ENCODE peak calls at places on chromosome 17, in five cellular contexts. B is naive B cell, G is HTR-8/SVneo, A is A549, Y is gastrocnemius medialis. V is an unnamed sample.

GRCh38 chr17:16352838-16353701 is at the start of gene CENPV:
- DNase-seq in B (peak; percentile 69), G (peak; percentile 77), Y (no peak), A (peak; percentile 91), V (no peak)

GRCh38 chr17:58506354-58507080 is 7.9 kb downstream of the MTMR4 start:
- DNase-seq in A (no peak), G (no peak), Y (no peak), B (no peak), V (no peak)

GRCh38 chr17:40065771-40066510 is 3.2 kb downstream of the THRA start:
- DNase-seq in A (no peak), G (no peak), Y (no peak), B (no peak), V (no peak)

GRCh38 chr17:80287806-80288579 is 27.3 kb downstream of the RNF213 start:
- DNase-seq in A (no peak), G (no peak), B (no peak), Y (no peak), V (no peak)

GRCh38 chr17:4665027-4665426 is 23.5 kb upstream of the ALOX15 start:
- DNase-seq in B (no peak), A (no peak), Y (no peak), G (no peak), V (no peak)

GRCh38 chr17:79849953-79850352 is 10.7 kb upstream of the CBX4 start:
- DNase-seq in Y (no peak), A (no peak), G (no peak), B (no peak), V (no peak)

GRCh38 chr17:4938670-4939553 is 934 bp downstream of the SLC25A11 start:
- DNase-seq in Y (no peak), A (no peak), G (no peak), B (no peak), V (no peak)

GRCh38 chr17:80910043-80910442 is 81.6 kb upstream of the CHMP6 start:
- DNase-seq in G (no peak), B (no peak), A (no peak), Y (no peak), V (no peak)

GRCh38 chr17:48505788-48506187 is 25.0 kb downstream of the HOXB1 start:
- DNase-seq in A (peak; percentile 78), Y (no peak), B (no peak), G (peak; percentile 83), V (peak; percentile 58)

GRCh38 chr17:35087731-35088646 is 24.5 kb upstream of the RFFL start:
- DNase-seq in A (no peak), Y (peak; percentile 18), B (peak; percentile 24), G (peak; percentile 48), V (no peak)

GRCh38 chr17:7889166-7889584 is 586 bp downstream of the CHD3 start:
- DNase-seq in G (peak; percentile 93), Y (peak; percentile 91), A (peak; percentile 98), B (no peak), V (no peak)

GRCh38 chr17:34578656-34579016 is 746 bp upstream of the TMEM132E start:
- DNase-seq in B (no peak), A (no peak), G (no peak), Y (no peak), V (no peak)

GRCh38 chr17:45091778-45092425 is 30.8 kb downstream of the NMT1 start:
- DNase-seq in Y (peak; percentile 58), B (no peak), G (no peak), A (peak; percentile 61), V (no peak)

GRCh38 chr17:30082807-30083206 is 33.8 kb upstream of the NSRP1 start:
- DNase-seq in Y (no peak), G (no peak), A (no peak), B (no peak), V (no peak)

GRCh38 chr17:74371653-74372147 is 4.4 kb downstream of the GPR142 start:
- DNase-seq in G (no peak), Y (no peak), B (no peak), A (no peak), V (no peak)

GRCh38 chr17:74431568-74432483 is at the start of gene GPRC5C:
- DNase-seq in A (peak; percentile 96), B (peak; percentile 18), G (peak; percentile 66), Y (peak; percentile 83), V (no peak)

GRCh38 chr17:19397556-19398041 is 10.6 kb upstream of the MFAP4 start:
- DNase-seq in Y (no peak), A (no peak), G (no peak), B (no peak), V (no peak)

GRCh38 chr17:46035112-46035818 is 36.2 kb downstream of the STH start:
- DNase-seq in A (no peak), Y (no peak), G (no peak), B (no peak), V (no peak)

GRCh38 chr17:33056392-33057146 is 64.9 kb downstream of the SPACA3 start:
- DNase-seq in A (no peak), G (no peak), Y (no peak), B (no peak), V (no peak)

GRCh38 chr17:12730931-12731521 is 58.3 kb upstream of the ARHGAP44 start:
- DNase-seq in B (no peak), A (peak; percentile 9), Y (no peak), G (peak; percentile 6), V (peak; percentile 46)

GRCh38 chr17:4643676-4644075 is 2.2 kb upstream of the ALOX15 start:
- DNase-seq in Y (no peak), G (no peak), A (no peak), B (no peak), V (no peak)

GRCh38 chr17:20998571-20999043 is 44.2 kb downstream of the USP22 start:
- DNase-seq in B (no peak), G (no peak), Y (no peak), A (no peak), V (no peak)

GRCh38 chr17:61070649-61071048 is 329.0 kb upstream of the TBX2 start:
- DNase-seq in B (no peak), G (no peak), A (no peak), Y (no peak), V (no peak)

GRCh38 chr17:29073520-29073919 is 30.6 kb downstream of the PIPOX start:
- DNase-seq in A (no peak), G (no peak), Y (no peak), B (no peak), V (no peak)

GRCh38 chr17:7425756-7426155 is 340 bp downstream of the SPEM2 start:
- DNase-seq in Y (no peak), G (no peak), A (no peak), B (no peak), V (no peak)

GRCh38 chr17:82399030-82399429 is 19.1 kb upstream of the HEXD start:
- DNase-seq in B (no peak), Y (peak; percentile 51), A (no peak), G (no peak), V (peak; percentile 33)

GRCh38 chr17:64129515-64129764 is 504 bp downstream of the ERN1 start:
- DNase-seq in G (no peak), Y (no peak), B (no peak), A (no peak), V (no peak)

GRCh38 chr17:9003355-9004131 is 17.8 kb upstream of the NTN1 start:
- DNase-seq in Y (no peak), G (no peak), A (no peak), B (no peak), V (no peak)